ENCODE peak calls at places on chromosomes 13 and 19, in seven cellular contexts. Z is SK-N-SH, V is tibial nerve, Q is HepG2, N is K562, G is transverse colon, W is suprapubic skin. J is an unnamed sample. For H3K27me3, the result is how much of the 10 kb centered on the place peaks cover.

GRCh38 chr19:27972291-27973040 is 1240.5 kb downstream of the UQCRFS1 start:
- DNase-seq in N (no peak), Q (no peak), W (no peak), V (no peak), G (no peak), Z (no peak), J (no peak)

GRCh38 chr19:55563261-55563690 is 17.4 kb downstream of the ZNF579 start:
- DNase-seq in Q (no peak), Z (peak), G (peak), W (no peak), V (no peak), N (no peak), J (no peak)

GRCh38 chr19:15252398-15253018 is 20.3 kb upstream of the EPHX3 start:
- DNase-seq in N (no peak), V (no peak), Q (no peak), Z (no peak), G (no peak), W (no peak), J (no peak)

GRCh38 chr19:21482863-21483276 is 22.5 kb upstream of the ZNF429 start:
- DNase-seq in Q (peak), G (peak), W (no peak), Z (peak), V (no peak), N (peak), J (peak)

GRCh38 chr19:12794196-12794921 is 3.1 kb downstream of the JUNB start:
- DNase-seq in N (no peak), Z (no peak), W (no peak), V (no peak), Q (no peak), G (no peak), J (peak)

GRCh38 chr19:38583219-38583984 is 34.4 kb downstream of the MAP4K1 start:
- DNase-seq in G (peak), N (no peak), V (no peak), Z (peak), Q (no peak), W (no peak), J (no peak)

GRCh38 chr13:23715762-23716235 is 145.6 kb downstream of the TNFRSF19 start:
- DNase-seq in Q (peak), Z (no peak), G (no peak), W (no peak), V (no peak), N (peak), J (no peak)

GRCh38 chr13:45219938-45220375 is 19.1 kb upstream of the KCTD4 start:
- DNase-seq in G (no peak), W (no peak), Q (no peak), N (no peak), V (no peak), Z (no peak), J (no peak)

GRCh38 chr19:46573679-46574522 is 27.2 kb upstream of the CALM3 start:
- DNase-seq in V (no peak), Q (peak), G (no peak), Z (no peak), N (no peak), W (no peak), J (no peak)

GRCh38 chr13:84430441-84430840 is 548.2 kb upstream of the SLITRK1 start:
- DNase-seq in N (no peak), W (no peak), G (no peak), Z (no peak), Q (no peak), V (no peak), J (no peak)

GRCh38 chr19:32532233-32532632 is 48.8 kb upstream of the PDCD5 start:
- DNase-seq in N (no peak), W (no peak), G (no peak), Q (no peak), V (no peak), Z (no peak), J (no peak)

GRCh38 chr13:26819067-26819466 is 58.5 kb upstream of the GPR12 start:
- DNase-seq in N (no peak), G (no peak), V (no peak), Z (no peak), W (no peak), Q (no peak), J (no peak)

GRCh38 chr19:16117594-16118033 is 5.9 kb downstream of the RAB8A start:
- DNase-seq in Z (no peak), Q (no peak), V (no peak), G (peak), W (no peak), N (no peak), J (no peak)

GRCh38 chr19:619286-620002 is 13.9 kb downstream of the POLRMT start:
- DNase-seq in G (no peak), Z (no peak), N (no peak), Q (no peak), W (no peak), V (no peak), J (no peak)

GRCh38 chr19:19501798-19502197 is 13.6 kb downstream of the TSSK6 start:
- DNase-seq in V (no peak), N (no peak), Q (no peak), W (no peak), Z (no peak), G (no peak), J (no peak)

GRCh38 chr13:101397742-101398141 is 18.6 kb downstream of the NALCN start:
- DNase-seq in G (no peak), W (no peak), Z (no peak), V (no peak), Q (no peak), N (no peak), J (no peak)

GRCh38 chr19:32373614-32374295 is 28.3 kb downstream of the ZNF507 start:
- DNase-seq in G (peak), N (peak), Z (no peak), V (no peak), Q (peak), W (no peak), J (no peak)

DNA sequence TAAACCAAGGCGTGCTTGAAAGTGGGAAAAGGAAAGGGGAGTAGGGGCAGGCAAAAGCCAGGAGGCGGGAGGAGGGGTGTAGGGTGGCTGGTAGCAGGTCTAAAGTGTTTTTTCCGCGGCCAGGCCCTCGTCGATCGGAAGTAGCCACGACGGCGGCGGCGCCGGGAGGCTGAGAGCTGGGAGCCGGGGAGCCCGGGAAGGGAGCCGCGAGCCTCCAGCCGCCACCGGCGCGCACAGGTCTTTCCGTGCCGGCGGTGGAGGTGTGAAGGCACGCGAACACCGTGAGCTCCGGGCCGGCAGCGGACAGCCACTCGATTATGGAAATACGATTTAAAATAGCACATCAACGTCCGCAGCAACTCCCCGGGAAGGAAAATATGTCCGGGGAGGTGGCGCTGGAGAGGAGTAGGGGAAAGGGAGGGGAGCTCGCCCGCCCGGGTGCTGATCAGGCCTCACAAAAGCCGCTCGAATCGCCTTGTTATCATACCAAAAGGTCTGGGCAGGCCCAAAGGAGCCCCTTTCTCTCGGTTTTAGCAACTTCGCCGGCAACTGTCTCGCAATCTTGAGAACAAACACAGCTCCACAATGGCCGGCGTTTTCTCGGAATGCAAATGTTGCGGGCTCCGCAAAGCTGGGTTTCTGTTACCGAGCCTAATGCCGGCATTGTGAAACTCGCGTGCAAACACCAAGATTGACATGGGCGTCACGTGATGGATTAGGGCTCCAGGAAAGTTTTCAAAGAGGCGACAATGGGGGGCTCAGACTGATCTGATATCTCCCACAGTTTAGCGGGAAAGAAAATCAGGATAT is 2.9 kb upstream of the PCDH8 start:
- DNase-seq in V (peak), Z (peak), G (peak), Q (peak), W (no peak), N (no peak), J (no peak)
- TF ChIP-seq EP300 in V (no peak), Z (no peak), G (no peak), Q (no peak), W (no peak), N (no peak), J (no peak)

DNA sequence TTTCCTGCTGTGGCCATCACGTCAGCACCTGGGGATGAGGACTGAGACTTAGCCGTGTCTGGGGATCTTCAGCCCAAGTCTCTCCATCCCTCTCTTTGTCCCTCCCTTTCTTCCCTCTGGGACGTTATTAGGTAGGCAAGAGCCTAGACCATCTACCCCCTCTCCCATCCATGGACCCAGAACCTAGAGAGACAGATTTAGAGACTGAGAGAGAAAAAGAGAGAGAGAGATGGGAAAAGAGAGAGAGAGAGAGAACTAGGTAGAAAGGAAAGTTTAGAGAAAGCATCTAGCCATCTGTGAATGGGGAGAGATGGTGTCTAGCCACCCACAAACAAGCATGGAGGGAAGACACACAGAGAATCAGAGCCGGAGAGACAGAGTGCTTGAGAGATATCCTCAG is 473 bp downstream of the KLK4 start:
- DNase-seq in Z (no peak), W (no peak), V (no peak), G (no peak), N (no peak), Q (no peak), J (no peak)
- H3K27me3 ChIP-seq in Z (half or more), W (half or more), V (half or more), G (half or more), N (under half), Q (under half), J (under half)

GRCh38 chr19:10510301-10510802 is 6.9 kb downstream of the S1PR5 start:
- DNase-seq in Q (peak), G (peak), W (no peak), Z (peak), N (peak), V (no peak), J (peak)
- TF ChIP-seq EP300 in Q (no peak), G (no peak), W (no peak), Z (no peak), N (no peak), V (no peak), J (no peak)

GRCh38 chr19:13996928-13997636 is 9.0 kb downstream of the RFX1 start:
- DNase-seq in N (peak), W (no peak), Q (no peak), V (no peak), Z (no peak), G (no peak), J (no peak)
- H3K27me3 ChIP-seq in N (under half), W (under half), Q (under half), V (under half), Z (under half), G (under half), J (under half)

DNA sequence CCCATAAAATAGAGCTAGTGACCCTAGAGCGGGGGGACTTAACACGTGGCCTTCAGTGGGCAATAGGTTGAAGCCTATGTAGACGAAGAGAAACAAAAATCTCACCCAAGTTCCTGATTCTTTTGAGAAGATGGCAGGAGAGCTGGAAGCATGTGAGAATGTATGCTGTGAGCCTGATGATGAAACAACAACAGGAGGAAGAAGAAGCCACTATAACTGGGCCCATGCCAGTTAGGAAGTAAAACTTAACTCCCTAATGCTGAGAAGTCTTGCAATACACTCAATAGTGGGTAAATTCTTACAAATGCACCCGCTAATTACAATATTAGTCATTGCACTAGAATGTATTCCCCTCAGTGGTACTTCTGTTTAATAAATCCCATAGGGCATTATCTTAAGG is 9.0 kb downstream of the PCDH17 start:
- DNase-seq in V (no peak), Q (no peak), W (no peak), N (no peak), G (no peak), Z (no peak), J (no peak)
- TF ChIP-seq EP300 in V (no peak), Q (no peak), W (no peak), N (no peak), G (no peak), Z (no peak), J (no peak)

J was measured in ovary.